ENCODE peak calls at places on chromosomes 5 and 9, in five cellular contexts. C, Q, E, L and P are unnamed samples.

GRCh38 chr5:158388018-158388417 is 529.1 kb upstream of the CLINT1 start:
- DNase-seq in Q (no peak), E (no peak), L (no peak), C (no peak), P (no peak)

GRCh38 chr9:34620061-34620994 is at the start of gene DCTN3:
- DNase-seq in L (peak), C (peak), Q (peak), E (peak), P (peak)

GRCh38 chr5:82165740-82166530 is 112.2 kb downstream of the RPS23 start:
- DNase-seq in C (peak), L (peak), Q (peak), E (peak), P (peak)

GRCh38 chr5:106397700-106398099 is 1273.0 kb downstream of the EFNA5 start:
- DNase-seq in C (no peak), E (no peak), Q (peak), L (no peak), P (peak)

GRCh38 chr9:32350682-32351081 is 33.8 kb upstream of the ACO1 start:
- DNase-seq in E (peak), L (peak), C (peak), Q (peak), P (peak)

GRCh38 chr5:35319231-35320002 is 89.1 kb upstream of the PRLR start:
- DNase-seq in Q (no peak), E (no peak), L (no peak), C (no peak), P (peak)

GRCh38 chr5:98570661-98571181 is 202.7 kb upstream of the RGMB start:
- DNase-seq in Q (no peak), C (no peak), L (no peak), E (peak), P (no peak)

GRCh38 chr5:114346171-114346570 is 15.7 kb upstream of the KCNN2 start:
- DNase-seq in L (no peak), Q (no peak), E (no peak), C (no peak), P (no peak)

GRCh38 chr9:89562186-89562814 is 42.5 kb upstream of the GADD45G start:
- DNase-seq in Q (peak), C (no peak), L (no peak), E (no peak), P (peak)

GRCh38 chr5:5044240-5044840 is 95.8 kb upstream of the ADAMTS16 start:
- DNase-seq in C (no peak), E (no peak), Q (no peak), L (no peak), P (no peak)

GRCh38 chr5:148733601-148734438 is 79.5 kb upstream of the HTR4 start:
- DNase-seq in Q (peak), L (peak), E (peak), C (peak), P (peak)

GRCh38 chr5:139649082-139649991 is 1.2 kb downstream of the CXXC5 start:
- DNase-seq in E (no peak), L (no peak), Q (no peak), C (no peak), P (no peak)

GRCh38 chr5:54440456-54440893 is 15.0 kb upstream of the HSPB3 start:
- DNase-seq in L (no peak), E (no peak), C (no peak), Q (no peak), P (no peak)